ENCODE peak calls at places on chromosomes 6 and 20, in ten cellular contexts. One of them, this sample, is unnamed.

GRCh38 chr6:74505391-74505790 is 700.5 kb downstream of the COL12A1 start:
- DNase-seq in HepG2: no peak
- DNase-seq in upper lobe of left lung: no peak
- DNase-seq in A549: no peak
- DNase-seq in hepatocyte: no peak
- DNase-seq in heart right ventricle: no peak
- DNase-seq in tibial nerve: no peak
- DNase-seq in HCT116: no peak
- DNase-seq in uterus: no peak
- DNase-seq in endothelial cell of umbilical vein: no peak
- DNase-seq in this sample: no peak

GRCh38 chr6:27157461-27158315 is 89.8 kb upstream of the PRSS16 start:
- DNase-seq in A549: peak
- DNase-seq in heart right ventricle: peak
- DNase-seq in hepatocyte: peak
- DNase-seq in tibial nerve: peak
- DNase-seq in uterus: peak
- DNase-seq in HepG2: peak
- DNase-seq in endothelial cell of umbilical vein: peak
- DNase-seq in HCT116: peak
- DNase-seq in upper lobe of left lung: peak
- DNase-seq in this sample: peak

GRCh38 chr6:150006961-150007464 is 18.3 kb downstream of the RAET1L start:
- DNase-seq in endothelial cell of umbilical vein: no peak
- DNase-seq in HepG2: no peak
- DNase-seq in heart right ventricle: no peak
- DNase-seq in hepatocyte: peak
- DNase-seq in A549: peak
- DNase-seq in HCT116: no peak
- DNase-seq in uterus: no peak
- DNase-seq in upper lobe of left lung: no peak
- DNase-seq in tibial nerve: no peak
- DNase-seq in this sample: no peak

GRCh38 chr20:33686008-33686983 is at the start of gene E2F1:
- DNase-seq in heart right ventricle: peak
- DNase-seq in tibial nerve: peak
- DNase-seq in A549: peak
- DNase-seq in upper lobe of left lung: peak
- DNase-seq in endothelial cell of umbilical vein: peak
- DNase-seq in HepG2: peak
- DNase-seq in hepatocyte: peak
- DNase-seq in uterus: peak
- DNase-seq in HCT116: peak
- DNase-seq in this sample: peak

GRCh38 chr6:1062786-1063545 is 248.9 kb upstream of the FOXQ1 start:
- DNase-seq in tibial nerve: no peak
- DNase-seq in HepG2: peak
- DNase-seq in upper lobe of left lung: no peak
- DNase-seq in HCT116: no peak
- DNase-seq in endothelial cell of umbilical vein: no peak
- DNase-seq in hepatocyte: no peak
- DNase-seq in uterus: no peak
- DNase-seq in heart right ventricle: no peak
- DNase-seq in A549: no peak
- DNase-seq in this sample: no peak

GRCh38 chr6:35776364-35777215 is at the start of gene CLPSL2:
- DNase-seq in heart right ventricle: no peak
- DNase-seq in A549: no peak
- DNase-seq in uterus: no peak
- DNase-seq in HepG2: no peak
- DNase-seq in upper lobe of left lung: no peak
- DNase-seq in HCT116: no peak
- DNase-seq in hepatocyte: peak
- DNase-seq in endothelial cell of umbilical vein: no peak
- DNase-seq in tibial nerve: no peak
- DNase-seq in this sample: no peak

GRCh38 chr6:56767435-56767834 is 124.7 kb upstream of the DST start:
- DNase-seq in heart right ventricle: no peak
- DNase-seq in A549: no peak
- DNase-seq in HCT116: no peak
- DNase-seq in uterus: no peak
- DNase-seq in hepatocyte: no peak
- DNase-seq in tibial nerve: no peak
- DNase-seq in endothelial cell of umbilical vein: no peak
- DNase-seq in upper lobe of left lung: no peak
- DNase-seq in HepG2: no peak
- DNase-seq in this sample: no peak

GRCh38 chr6:24492475-24492874 is 2.3 kb upstream of the ALDH5A1 start:
- DNase-seq in HepG2: peak
- DNase-seq in uterus: no peak
- DNase-seq in hepatocyte: peak
- DNase-seq in A549: peak
- DNase-seq in heart right ventricle: no peak
- DNase-seq in HCT116: no peak
- DNase-seq in tibial nerve: no peak
- DNase-seq in upper lobe of left lung: no peak
- DNase-seq in endothelial cell of umbilical vein: peak
- DNase-seq in this sample: no peak

GRCh38 chr6:36120979-36121706 is 9.2 kb upstream of the MAPK13 start:
- DNase-seq in tibial nerve: no peak
- DNase-seq in uterus: peak
- DNase-seq in hepatocyte: peak
- DNase-seq in HepG2: no peak
- DNase-seq in endothelial cell of umbilical vein: peak
- DNase-seq in upper lobe of left lung: peak
- DNase-seq in HCT116: no peak
- DNase-seq in heart right ventricle: no peak
- DNase-seq in A549: peak
- DNase-seq in this sample: no peak

GRCh38 chr6:44431118-44431725 is 43.7 kb downstream of the CDC5L start:
- DNase-seq in upper lobe of left lung: no peak
- DNase-seq in endothelial cell of umbilical vein: peak
- DNase-seq in hepatocyte: peak
- DNase-seq in A549: peak
- DNase-seq in uterus: peak
- DNase-seq in HepG2: peak
- DNase-seq in heart right ventricle: peak
- DNase-seq in HCT116: peak
- DNase-seq in tibial nerve: peak
- DNase-seq in this sample: peak

GRCh38 chr20:47818996-47819609 is 33.8 kb upstream of the SULF2 start:
- DNase-seq in hepatocyte: no peak
- DNase-seq in endothelial cell of umbilical vein: no peak
- DNase-seq in HCT116: no peak
- DNase-seq in uterus: no peak
- DNase-seq in HepG2: no peak
- DNase-seq in heart right ventricle: no peak
- DNase-seq in upper lobe of left lung: no peak
- DNase-seq in A549: no peak
- DNase-seq in tibial nerve: no peak
- DNase-seq in this sample: no peak

GRCh38 chr20:37677969-37678610 is 15.7 kb upstream of the CTNNBL1 start:
- DNase-seq in hepatocyte: no peak
- DNase-seq in A549: no peak
- DNase-seq in endothelial cell of umbilical vein: no peak
- DNase-seq in HepG2: peak
- DNase-seq in uterus: no peak
- DNase-seq in upper lobe of left lung: no peak
- DNase-seq in HCT116: no peak
- DNase-seq in tibial nerve: no peak
- DNase-seq in heart right ventricle: no peak
- DNase-seq in this sample: no peak

GRCh38 chr6:12891595-12891994 is 175.0 kb downstream of the PHACTR1 start:
- DNase-seq in endothelial cell of umbilical vein: no peak
- DNase-seq in tibial nerve: no peak
- DNase-seq in upper lobe of left lung: no peak
- DNase-seq in uterus: no peak
- DNase-seq in A549: no peak
- DNase-seq in hepatocyte: no peak
- DNase-seq in HCT116: no peak
- DNase-seq in heart right ventricle: no peak
- DNase-seq in HepG2: no peak
- DNase-seq in this sample: no peak

GRCh38 chr6:162852192-162852591 is 124.4 kb downstream of the PACRG start:
- DNase-seq in A549: no peak
- DNase-seq in heart right ventricle: no peak
- DNase-seq in HCT116: no peak
- DNase-seq in endothelial cell of umbilical vein: no peak
- DNase-seq in upper lobe of left lung: no peak
- DNase-seq in HepG2: no peak
- DNase-seq in hepatocyte: no peak
- DNase-seq in tibial nerve: no peak
- DNase-seq in uterus: no peak
- DNase-seq in this sample: no peak

GRCh38 chr6:45697605-45698004 is 318.1 kb downstream of the CLIC5 start:
- DNase-seq in upper lobe of left lung: no peak
- DNase-seq in HepG2: no peak
- DNase-seq in A549: peak
- DNase-seq in HCT116: peak
- DNase-seq in heart right ventricle: no peak
- DNase-seq in tibial nerve: no peak
- DNase-seq in uterus: no peak
- DNase-seq in hepatocyte: peak
- DNase-seq in endothelial cell of umbilical vein: no peak
- DNase-seq in this sample: peak

DNA sequence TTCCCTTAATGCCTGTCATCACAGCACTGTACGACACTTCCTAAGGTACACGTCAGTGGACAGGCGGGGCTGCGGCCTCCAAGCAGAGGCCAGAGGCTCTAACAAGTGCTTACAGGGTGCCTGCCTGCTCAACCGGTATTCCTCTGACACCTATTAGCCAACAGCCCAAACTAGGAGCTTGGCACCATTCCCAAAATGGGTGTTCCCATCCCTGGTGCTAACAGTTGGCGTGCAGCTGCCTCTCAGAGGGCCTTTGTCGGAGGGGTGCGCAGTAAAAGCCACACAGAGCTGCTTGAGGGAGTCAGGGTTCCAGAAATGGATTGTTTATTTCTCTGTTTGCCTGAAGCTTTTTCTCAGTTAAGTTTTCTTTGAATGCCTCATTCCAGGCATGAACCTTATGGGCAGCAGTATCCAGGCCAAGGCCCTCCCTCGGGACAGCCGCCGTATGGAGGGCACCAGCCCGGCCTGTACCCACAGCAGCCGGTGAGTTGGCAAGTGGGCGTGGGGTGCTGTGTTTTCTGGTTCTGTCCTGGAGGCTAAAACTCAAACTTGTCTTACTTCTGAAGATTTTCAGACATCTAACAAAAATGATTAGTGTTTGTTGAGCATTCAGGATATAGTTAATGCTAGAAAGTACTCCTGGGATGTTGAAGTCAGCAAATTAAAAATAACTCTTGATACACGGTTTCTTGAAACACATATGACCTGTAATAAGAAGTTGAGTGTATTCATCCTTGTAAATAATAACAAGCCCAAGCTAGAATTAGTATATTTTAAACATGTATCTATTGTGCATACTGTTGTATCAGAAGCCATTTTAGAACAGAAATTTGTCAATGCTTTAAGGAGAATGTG is 124.7 kb downstream of the TMEM242 start:
- DNase-seq in A549: no peak
- DNase-seq in tibial nerve: peak
- DNase-seq in uterus: no peak
- DNase-seq in HCT116: no peak
- DNase-seq in heart right ventricle: peak
- DNase-seq in HepG2: no peak
- DNase-seq in upper lobe of left lung: peak
- DNase-seq in endothelial cell of umbilical vein: no peak
- DNase-seq in hepatocyte: peak
- DNase-seq in this sample: no peak
- H3K27ac ChIP-seq in A549: no peak
- H3K27ac ChIP-seq in tibial nerve: peak
- H3K27ac ChIP-seq in uterus: peak
- H3K27ac ChIP-seq in HCT116: no peak
- H3K27ac ChIP-seq in heart right ventricle: peak
- H3K27ac ChIP-seq in HepG2: no peak
- H3K27ac ChIP-seq in upper lobe of left lung: peak
- H3K27ac ChIP-seq in endothelial cell of umbilical vein: no peak
- H3K27ac ChIP-seq in hepatocyte: peak
- H3K27ac ChIP-seq in this sample: no peak

GRCh38 chr6:87905101-87905517 is 142.5 kb upstream of the SPACA1 start:
- DNase-seq in endothelial cell of umbilical vein: no peak
- DNase-seq in tibial nerve: no peak
- DNase-seq in heart right ventricle: no peak
- DNase-seq in hepatocyte: no peak
- DNase-seq in HepG2: no peak
- DNase-seq in A549: no peak
- DNase-seq in HCT116: no peak
- DNase-seq in upper lobe of left lung: no peak
- DNase-seq in uterus: no peak
- DNase-seq in this sample: no peak
- H3K4me3 ChIP-seq in endothelial cell of umbilical vein: no peak
- H3K4me3 ChIP-seq in tibial nerve: no peak
- H3K4me3 ChIP-seq in heart right ventricle: no peak
- H3K4me3 ChIP-seq in hepatocyte: no peak
- H3K4me3 ChIP-seq in HepG2: no peak
- H3K4me3 ChIP-seq in A549: no peak
- H3K4me3 ChIP-seq in HCT116: no peak
- H3K4me3 ChIP-seq in upper lobe of left lung: no peak
- H3K4me3 ChIP-seq in uterus: no peak
- H3K4me3 ChIP-seq in this sample: no peak

GRCh38 chr6:40441132-40441531 is 146.0 kb downstream of the LRFN2 start:
- DNase-seq in endothelial cell of umbilical vein: no peak
- DNase-seq in tibial nerve: no peak
- DNase-seq in upper lobe of left lung: no peak
- DNase-seq in HCT116: no peak
- DNase-seq in heart right ventricle: no peak
- DNase-seq in hepatocyte: no peak
- DNase-seq in HepG2: no peak
- DNase-seq in A549: no peak
- DNase-seq in uterus: no peak
- DNase-seq in this sample: no peak
- TF ChIP-seq CTCF in endothelial cell of umbilical vein: no peak
- TF ChIP-seq CTCF in tibial nerve: no peak
- TF ChIP-seq CTCF in upper lobe of left lung: no peak
- TF ChIP-seq CTCF in HCT116: no peak
- TF ChIP-seq CTCF in heart right ventricle: no peak
- TF ChIP-seq CTCF in hepatocyte: no peak
- TF ChIP-seq CTCF in HepG2: no peak
- TF ChIP-seq CTCF in A549: no peak
- TF ChIP-seq CTCF in uterus: no peak
- TF ChIP-seq CTCF in this sample: no peak

DNA sequence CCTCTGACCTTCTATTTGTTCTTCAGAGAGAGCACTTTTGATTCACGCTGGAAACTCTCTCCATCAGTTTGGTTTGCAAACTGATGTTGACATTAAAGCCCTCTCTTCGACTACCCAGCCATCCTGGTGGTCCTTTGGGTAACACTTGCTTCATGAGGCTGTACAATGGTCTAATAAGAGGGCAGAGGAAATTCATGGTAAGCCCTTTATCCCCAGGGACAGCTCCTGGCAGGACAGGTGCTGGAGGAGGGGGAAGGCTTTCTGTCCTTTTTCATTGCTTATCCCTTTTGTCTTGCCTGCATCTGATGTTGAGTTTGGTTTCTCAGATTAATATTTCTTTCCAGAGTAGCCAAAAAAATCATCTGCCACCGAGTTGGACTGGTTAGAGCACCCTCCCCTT is 52.1 kb upstream of the CD93 start:
- DNase-seq in A549: no peak
- DNase-seq in HCT116: no peak
- DNase-seq in HepG2: no peak
- DNase-seq in heart right ventricle: no peak
- DNase-seq in tibial nerve: no peak
- DNase-seq in hepatocyte: no peak
- DNase-seq in upper lobe of left lung: no peak
- DNase-seq in endothelial cell of umbilical vein: no peak
- DNase-seq in uterus: no peak
- DNase-seq in this sample: no peak
- H3K27ac ChIP-seq in A549: no peak
- H3K27ac ChIP-seq in HCT116: no peak
- H3K27ac ChIP-seq in HepG2: no peak
- H3K27ac ChIP-seq in heart right ventricle: no peak
- H3K27ac ChIP-seq in tibial nerve: no peak
- H3K27ac ChIP-seq in hepatocyte: no peak
- H3K27ac ChIP-seq in upper lobe of left lung: no peak
- H3K27ac ChIP-seq in endothelial cell of umbilical vein: no peak
- H3K27ac ChIP-seq in uterus: no peak
- H3K27ac ChIP-seq in this sample: no peak